ENCODE peak calls at places on chromosomes 3 and 15, in four cellular contexts. R, W, I and L are unnamed samples.

GRCh38 chr3:134381836-134382442 is 7.7 kb upstream of the AMOTL2 start:
- DNase-seq in I (no peak), R (no peak), W (no peak), L (no peak)

GRCh38 chr15:79629687-79630086 is 197.6 kb downstream of the MINAR1 start:
- DNase-seq in W (no peak), I (no peak), R (no peak), L (no peak)

GRCh38 chr3:59133350-59133749 is 83.5 kb upstream of the CFAP20DC start:
- DNase-seq in W (no peak), R (no peak), I (no peak), L (no peak)

GRCh38 chr3:183360971-183361624 is 67.3 kb downstream of the MCF2L2 start:
- DNase-seq in R (no peak), W (no peak), I (no peak), L (no peak)

GRCh38 chr3:14413381-14414071 is 11.1 kb downstream of the SLC6A6 start:
- DNase-seq in I (no peak), W (no peak), R (peak), L (peak)

GRCh38 chr3:111151438-111151837 is 79.8 kb downstream of the NECTIN3 start:
- DNase-seq in W (no peak), R (peak), I (no peak), L (peak)

GRCh38 chr3:45546636-45547201 is 47.8 kb upstream of the LIMD1 start:
- DNase-seq in I (peak), W (no peak), R (no peak), L (peak)

GRCh38 chr3:52054689-52055511 is 1.5 kb downstream of the DUSP7 start:
- DNase-seq in W (no peak), I (peak), R (no peak), L (no peak)

GRCh38 chr15:38253448-38253847 is 812 bp downstream of the SPRED1 start:
- DNase-seq in R (peak), I (no peak), W (no peak), L (no peak)

GRCh38 chr3:117399311-117400068 is 689.9 kb downstream of the TUSC7 start:
- DNase-seq in I (no peak), W (no peak), R (no peak), L (no peak)

GRCh38 chr3:175342196-175342595 is 483.1 kb downstream of the NAALADL2 start:
- DNase-seq in R (no peak), W (no peak), I (no peak), L (no peak)

GRCh38 chr3:183122257-183122932 is 23.1 kb upstream of the MCCC1 start:
- DNase-seq in W (no peak), R (peak), I (no peak), L (peak)

GRCh38 chr3:28738425-28738824 is 389.8 kb upstream of the AZI2 start:
- DNase-seq in I (no peak), R (no peak), W (no peak), L (no peak)

GRCh38 chr3:45199837-45200648 is 26.0 kb downstream of the TMEM158 start:
- DNase-seq in W (peak), I (no peak), R (peak), L (peak)

GRCh38 chr3:156535162-156535627 is 19.7 kb downstream of the SSR3 start:
- DNase-seq in R (peak), I (no peak), W (peak), L (peak)

GRCh38 chr15:64928626-64929220 is 17.0 kb downstream of the ANKDD1A start:
- DNase-seq in R (no peak), W (no peak), I (no peak), L (no peak)

GRCh38 chr3:65582012-65582717 is 456.6 kb downstream of the MAGI1 start:
- DNase-seq in R (peak), W (peak), I (no peak), L (no peak)

GRCh38 chr15:90055182-90055581 is 47.1 kb downstream of the IDH2 start:
- DNase-seq in W (no peak), I (no peak), R (no peak), L (no peak)

GRCh38 chr3:135991621-135992020 is 26.1 kb downstream of the PPP2R3A start:
- DNase-seq in W (no peak), R (peak), I (no peak), L (no peak)

GRCh38 chr3:88078930-88079329 is 19.9 kb downstream of the ZNF654 start:
- DNase-seq in I (no peak), W (no peak), R (no peak), L (no peak)